ENCODE peak calls at places on chromosomes 7 and 10, in four cellular contexts. One of them, this sample, is unnamed.

GRCh38 chr7:79361214-79361613 is 92.3 kb downstream of the MAGI2 start:
- DNase-seq in RWPE1: no peak
- DNase-seq in GM10248: no peak
- DNase-seq in astrocyte of the spinal cord: no peak
- DNase-seq in this sample: no peak

GRCh38 chr10:43133196-43133808 is 4.9 kb upstream of the CSGALNACT2 start:
- DNase-seq in RWPE1: no peak
- DNase-seq in GM10248: no peak
- DNase-seq in astrocyte of the spinal cord: no peak
- DNase-seq in this sample: no peak

GRCh38 chr7:73618538-73618937 is 5.8 kb downstream of the MLXIPL start:
- DNase-seq in GM10248: no peak
- DNase-seq in RWPE1: no peak
- DNase-seq in astrocyte of the spinal cord: no peak
- DNase-seq in this sample: no peak

GRCh38 chr10:7239312-7239985 is 171.4 kb downstream of the SFMBT2 start:
- DNase-seq in astrocyte of the spinal cord: no peak
- DNase-seq in RWPE1: no peak
- DNase-seq in GM10248: no peak
- DNase-seq in this sample: no peak

GRCh38 chr7:78178319-78178718 is 379.7 kb downstream of the PHTF2 start:
- DNase-seq in RWPE1: no peak
- DNase-seq in GM10248: no peak
- DNase-seq in astrocyte of the spinal cord: no peak
- DNase-seq in this sample: no peak

GRCh38 chr10:101535949-101536348 is 52.1 kb downstream of the POLL start:
- DNase-seq in GM10248: peak
- DNase-seq in RWPE1: no peak
- DNase-seq in astrocyte of the spinal cord: no peak
- DNase-seq in this sample: peak

GRCh38 chr7:11127112-11127785 is 153.6 kb downstream of the PHF14 start:
- DNase-seq in RWPE1: no peak
- DNase-seq in GM10248: no peak
- DNase-seq in astrocyte of the spinal cord: no peak
- DNase-seq in this sample: no peak

GRCh38 chr7:11239311-11239710 is 265.6 kb downstream of the PHF14 start:
- DNase-seq in astrocyte of the spinal cord: peak
- DNase-seq in GM10248: no peak
- DNase-seq in RWPE1: no peak
- DNase-seq in this sample: no peak

GRCh38 chr10:132861884-132862461 is 76.0 kb upstream of the NKX6-2 start:
- DNase-seq in astrocyte of the spinal cord: no peak
- DNase-seq in GM10248: no peak
- DNase-seq in RWPE1: no peak
- DNase-seq in this sample: no peak

GRCh38 chr7:44196450-44196872 is 4.3 kb upstream of the YKT6 start:
- DNase-seq in RWPE1: no peak
- DNase-seq in GM10248: peak
- DNase-seq in astrocyte of the spinal cord: peak
- DNase-seq in this sample: no peak

GRCh38 chr10:77401681-77402080 is 235.9 kb downstream of the KCNMA1 start:
- DNase-seq in RWPE1: no peak
- DNase-seq in astrocyte of the spinal cord: no peak
- DNase-seq in GM10248: no peak
- DNase-seq in this sample: no peak

GRCh38 chr7:55538538-55538937 is 33.8 kb downstream of the VOPP1 start:
- DNase-seq in astrocyte of the spinal cord: peak
- DNase-seq in GM10248: no peak
- DNase-seq in RWPE1: peak
- DNase-seq in this sample: no peak

GRCh38 chr10:83062871-83063270 is 1076.4 kb upstream of the GHITM start:
- DNase-seq in GM10248: no peak
- DNase-seq in RWPE1: no peak
- DNase-seq in astrocyte of the spinal cord: no peak
- DNase-seq in this sample: no peak

GRCh38 chr7:76364198-76364584 is 5.4 kb upstream of the YWHAG start:
- DNase-seq in RWPE1: peak
- DNase-seq in astrocyte of the spinal cord: peak
- DNase-seq in GM10248: no peak
- DNase-seq in this sample: no peak

GRCh38 chr7:46490406-46490805 is 569.3 kb upstream of the IGFBP3 start:
- DNase-seq in RWPE1: no peak
- DNase-seq in astrocyte of the spinal cord: no peak
- DNase-seq in GM10248: no peak
- DNase-seq in this sample: no peak

GRCh38 chr7:29284586-29285450 is 90.2 kb downstream of the CHN2 start:
- DNase-seq in GM10248: no peak
- DNase-seq in RWPE1: peak
- DNase-seq in astrocyte of the spinal cord: no peak
- DNase-seq in this sample: no peak

GRCh38 chr10:71284544-71285179 is 34.4 kb upstream of the SLC29A3 start:
- DNase-seq in GM10248: no peak
- DNase-seq in RWPE1: no peak
- DNase-seq in astrocyte of the spinal cord: no peak
- DNase-seq in this sample: no peak

GRCh38 chr7:70761711-70762328 is 370.1 kb upstream of the GALNT17 start:
- DNase-seq in RWPE1: no peak
- DNase-seq in GM10248: peak
- DNase-seq in astrocyte of the spinal cord: no peak
- DNase-seq in this sample: no peak

GRCh38 chr10:50653758-50654157 is 30.0 kb upstream of the SGMS1 start:
- DNase-seq in GM10248: no peak
- DNase-seq in astrocyte of the spinal cord: no peak
- DNase-seq in RWPE1: no peak
- DNase-seq in this sample: no peak

GRCh38 chr7:155001756-155002410 is 1.0 kb downstream of the PAXIP1 start:
- DNase-seq in astrocyte of the spinal cord: peak
- DNase-seq in GM10248: peak
- DNase-seq in RWPE1: no peak
- DNase-seq in this sample: peak